ENCODE peak calls at places on chromosomes 6 and 20, in nine cellular contexts. W is hepatocyte, M is PC-3, Z is neural progenitor cell, X is mammary epithelial cell, P is K562, F is astrocyte, U is HCT116, C is fibroblast of lung. R is an unnamed sample.

GRCh38 chr6:108654465-108655106 is 93.9 kb downstream of the FOXO3 start:
- DNase-seq in W (no peak), M (no peak), Z (no peak), X (no peak), P (no peak), F (peak; percentile 41), U (no peak), C (peak; percentile 45), R (no peak)

GRCh38 chr20:2708073-2708415 is 15.5 kb downstream of the EBF4 start:
- DNase-seq in W (no peak), M (no peak), Z (peak; percentile 70), X (no peak), P (no peak), F (no peak), U (no peak), C (no peak), R (no peak)

GRCh38 chr6:105372862-105373182 is 30.1 kb downstream of the PREP start:
- DNase-seq in W (peak; percentile 51), M (no peak), Z (no peak), X (peak; percentile 100), P (no peak), F (no peak), U (no peak), C (no peak), R (no peak)

GRCh38 chr20:52801628-52802006 is 170.5 kb upstream of the TSHZ2 start:
- DNase-seq in W (no peak), M (no peak), Z (no peak), X (no peak), P (no peak), F (no peak), U (no peak), C (no peak), R (no peak)

GRCh38 chr6:156710479-156710878 is 66.7 kb upstream of the ARID1B start:
- DNase-seq in W (no peak), M (no peak), Z (no peak), X (no peak), P (no peak), F (no peak), U (no peak), C (no peak), R (no peak)

GRCh38 chr6:137973201-137973600 is 106.1 kb downstream of the TNFAIP3 start:
- DNase-seq in W (no peak), M (no peak), Z (no peak), X (no peak), P (no peak), F (peak; percentile 16), U (no peak), C (peak; percentile 29), R (no peak)

GRCh38 chr6:11969092-11969491 is 43.0 kb upstream of the HIVEP1 start:
- DNase-seq in W (no peak), M (no peak), Z (no peak), X (no peak), P (no peak), F (peak; percentile 87), U (no peak), C (peak; percentile 89), R (no peak)

GRCh38 chr6:150290429-150290828 is 78.4 kb upstream of the IYD start:
- DNase-seq in W (peak; percentile 54), M (no peak), Z (no peak), X (peak; percentile 91), P (no peak), F (peak; percentile 89), U (no peak), C (peak; percentile 93), R (no peak)

GRCh38 chr6:5995705-5996686 is 10.7 kb downstream of the NRN1 start:
- DNase-seq in W (peak; percentile 66), M (no peak), Z (peak; percentile 91), X (peak; percentile 58), P (peak; percentile 48), F (no peak), U (no peak), C (peak; percentile 31), R (peak; percentile 41)

DNA sequence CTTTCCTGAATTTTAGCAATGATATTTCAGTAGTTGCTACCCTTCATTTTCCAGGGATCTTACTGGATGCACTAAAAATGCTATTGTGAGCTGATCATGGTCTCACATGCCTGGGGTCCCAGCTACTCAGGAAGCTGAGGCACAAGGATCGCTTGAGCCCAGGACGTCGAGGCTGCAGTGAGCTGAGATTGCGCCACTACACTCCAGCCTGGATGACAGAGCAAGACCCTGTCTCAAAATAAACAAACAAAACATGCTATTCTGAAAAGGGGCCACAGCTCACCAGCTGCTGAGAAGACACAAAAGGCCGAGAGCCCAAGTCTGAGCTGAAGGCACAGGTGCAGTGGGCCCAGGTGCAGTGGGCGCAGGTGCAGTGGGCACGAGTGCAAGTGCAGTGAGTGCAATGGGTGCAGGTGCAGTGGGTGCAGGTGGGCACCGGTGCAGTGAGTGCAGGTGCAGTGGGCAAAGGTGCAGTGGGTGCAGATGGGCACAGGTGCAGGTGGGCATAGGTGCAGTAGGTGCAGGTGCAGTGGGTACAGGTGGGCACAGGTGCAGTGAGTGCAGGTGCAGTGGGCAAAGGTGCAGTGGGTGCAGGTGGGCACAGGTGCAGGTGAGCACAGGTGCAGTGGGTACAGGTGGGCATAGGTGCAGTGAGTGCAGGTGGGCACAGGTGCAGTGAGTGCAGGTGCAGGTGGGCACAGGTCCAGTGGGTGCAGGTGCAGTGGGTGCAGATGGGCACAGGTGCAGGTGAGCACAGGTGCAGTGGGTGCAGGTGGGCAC is 16.0 kb downstream of the ZBTB46 start:
- DNase-seq in W (no peak), M (no peak), Z (no peak), X (no peak), P (no peak), F (no peak), U (no peak), C (no peak), R (no peak)
- H4K20me1 ChIP-seq in W (no peaks in the 10 kb centered on the region), M (no peaks in the 10 kb centered on the region), Z (peaks cover 14% of the 10 kb centered on the region), X (no peaks in the 10 kb centered on the region), P (no peaks in the 10 kb centered on the region), F (peaks cover 36% of the 10 kb centered on the region), U (no peaks in the 10 kb centered on the region), C (no peaks in the 10 kb centered on the region), R (peaks cover 24% of the 10 kb centered on the region)

GRCh38 chr6:145139895-145140294 is 595.4 kb downstream of the EPM2A start:
- DNase-seq in W (no peak), M (no peak), Z (no peak), X (no peak), P (no peak), F (no peak), U (no peak), C (no peak), R (no peak)

GRCh38 chr6:145138469-145139185 is 596.7 kb downstream of the EPM2A start:
- DNase-seq in W (no peak), M (no peak), Z (peak; percentile 84), X (no peak), P (no peak), F (no peak), U (no peak), C (no peak), R (no peak)

GRCh38 chr6:145135702-145136101 is 599.6 kb downstream of the EPM2A start:
- DNase-seq in W (no peak), M (no peak), Z (no peak), X (no peak), P (no peak), F (no peak), U (no peak), C (no peak), R (no peak)

GRCh38 chr6:145139451-145139850 is 595.9 kb downstream of the EPM2A start:
- DNase-seq in W (peak; percentile 19), M (no peak), Z (peak; percentile 38), X (no peak), P (no peak), F (peak; percentile 13), U (no peak), C (peak; percentile 5), R (no peak)

DNA sequence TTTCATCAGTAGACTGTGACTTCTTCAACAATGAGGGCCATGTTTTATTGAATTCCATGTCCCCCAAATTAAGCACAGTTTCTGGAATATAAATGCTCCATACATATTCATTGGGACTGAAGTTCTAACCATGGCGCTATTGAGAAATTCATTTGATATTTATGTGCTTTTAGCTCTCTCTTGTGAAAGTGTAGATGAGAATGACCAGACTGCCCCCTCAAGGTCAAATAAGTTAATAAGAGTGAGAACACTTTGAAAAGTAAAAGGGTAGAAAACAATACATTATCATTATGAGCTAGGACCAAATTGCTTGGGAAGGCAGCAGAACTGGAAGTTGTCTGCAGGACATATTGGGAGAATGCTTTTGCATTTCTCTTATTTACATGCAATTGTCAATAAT is 597.9 kb downstream of the EPM2A start:
- DNase-seq in W (no peak), M (peak; percentile 42), Z (no peak), X (no peak), P (no peak), F (no peak), U (no peak), C (peak; percentile 27), R (no peak)
- TF ChIP-seq CTCF in W (peak; percentile 26), M (peak; percentile 61), Z (peak; percentile 26), X (peak; percentile 21), P (no peak), F (peak; percentile 11), U (peak; percentile 40), C (peak; percentile 18), R (no peak)

GRCh38 chr20:18233408-18233943 is 54.9 kb upstream of the ZNF133 start:
- DNase-seq in W (no peak), M (no peak), Z (no peak), X (no peak), P (no peak), F (no peak), U (no peak), C (no peak), R (no peak)

GRCh38 chr20:18240997-18241396 is 47.3 kb upstream of the ZNF133 start:
- DNase-seq in W (no peak), M (no peak), Z (no peak), X (no peak), P (no peak), F (no peak), U (no peak), C (no peak), R (no peak)

GRCh38 chr20:18237682-18238081 is 50.6 kb upstream of the ZNF133 start:
- DNase-seq in W (no peak), M (no peak), Z (no peak), X (no peak), P (no peak), F (no peak), U (no peak), C (no peak), R (no peak)
- H3K4me3 ChIP-seq in W (no peak overlapping the region), M (no peak overlapping the region), Z (no peak overlapping the region), X (no peak overlapping the region), P (no peak overlapping the region), F (no peak overlapping the region), U (no peak overlapping the region), C (no peak overlapping the region), R (no peak overlapping the region)

GRCh38 chr6:163526356-163526755 is 111.8 kb downstream of the QKI start:
- DNase-seq in W (no peak), M (no peak), Z (no peak), X (no peak), P (no peak), F (no peak), U (no peak), C (no peak), R (no peak)

GRCh38 chr6:163532526-163533078 is 118.1 kb downstream of the QKI start:
- DNase-seq in W (no peak), M (no peak), Z (no peak), X (no peak), P (no peak), F (no peak), U (no peak), C (no peak), R (no peak)

GRCh38 chr6:163531122-163531521 is 116.6 kb downstream of the QKI start:
- DNase-seq in W (no peak), M (no peak), Z (peak; percentile 21), X (no peak), P (no peak), F (no peak), U (no peak), C (no peak), R (no peak)

GRCh38 chr6:163530406-163530805 is 115.9 kb downstream of the QKI start:
- DNase-seq in W (no peak), M (no peak), Z (no peak), X (no peak), P (no peak), F (peak; percentile 52), U (no peak), C (peak; percentile 57), R (no peak)

GRCh38 chr6:163529605-163530004 is 115.1 kb downstream of the QKI start:
- DNase-seq in W (peak; percentile 8), M (peak; percentile 74), Z (no peak), X (peak; percentile 86), P (no peak), F (peak; percentile 93), U (no peak), C (peak; percentile 95), R (no peak)
- H4K20me1 ChIP-seq in W (peaks cover 52% of the 10 kb centered on the region), M (peaks cover 55% of the 10 kb centered on the region), Z (peaks cover 97% of the 10 kb centered on the region), X (no peaks in the 10 kb centered on the region), P (peaks cover 15% of the 10 kb centered on the region), F (peaks cover 29% of the 10 kb centered on the region), U (peaks cover 5% of the 10 kb centered on the region), C (peaks cover 2% of the 10 kb centered on the region), R (peaks cover 16% of the 10 kb centered on the region)